ENCODE peak calls at places on chromosomes 11 and 22, in ten cellular contexts. T is K562; E is iPS-NIHi11; G is left kidney; A is suprapubic skin; I is GM04504; J is activated CD4-positive, alpha-beta memory T cell treated with anti-CD3 and anti-CD28 coated beads, Interleukin-2, amount 10 ng/mL, durations not matched to agents 7 days and 5 days; P is T-helper 9 cell; H is mucosa of gallbladder; N is HCT116. O is an unnamed sample.

GRCh38 chr11:1219836-1220810 is 2.7 kb upstream of the MUC5B start:
- DNase-seq in E (peak; percentile 31), G (no peak), P (no peak), I (no peak), T (no peak), A (peak; percentile 80), H (peak; percentile 91), N (no peak), J (no peak), O (no peak)

GRCh38 chr11:15216678-15217077 is 102.0 kb downstream of the INSC start:
- DNase-seq in E (peak; percentile 60), P (no peak), A (no peak), N (peak; percentile 7), G (no peak), I (no peak), H (no peak), J (no peak), T (peak; percentile 6), O (no peak)

GRCh38 chr22:48084041-48084748 is 1321.7 kb downstream of the TBC1D22A start:
- DNase-seq in E (no peak), I (no peak), P (no peak), T (no peak), A (no peak), N (no peak), J (peak; percentile 25), H (no peak), G (no peak), O (no peak)

GRCh38 chr11:77090373-77091111 is 12.1 kb upstream of the OMP start:
- DNase-seq in I (no peak), N (no peak), G (no peak), A (no peak), J (no peak), E (no peak), T (no peak), H (no peak), P (no peak), O (no peak)

GRCh38 chr11:111336582-111337256 is 38.4 kb downstream of the POU2AF3 start:
- DNase-seq in J (no peak), P (no peak), E (no peak), I (peak; percentile 56), G (no peak), H (no peak), T (no peak), N (no peak), A (no peak), O (no peak)

GRCh38 chr22:23752090-23752691 is 1.3 kb upstream of the ZNF70 start:
- DNase-seq in G (no peak), J (no peak), P (no peak), A (no peak), H (no peak), E (no peak), I (no peak), T (no peak), N (no peak), O (no peak)

GRCh38 chr11:125257185-125257584 is 92.6 kb downstream of the PKNOX2 start:
- DNase-seq in N (no peak), J (no peak), H (no peak), T (peak; percentile 31), A (no peak), E (peak; percentile 49), I (no peak), P (no peak), G (peak; percentile 52), O (no peak)

GRCh38 chr11:43944761-43945311 is 2.4 kb downstream of the C11orf96 start:
- DNase-seq in E (peak; percentile 82), J (peak; percentile 73), A (no peak), G (no peak), N (no peak), T (peak; percentile 81), I (no peak), H (peak; percentile 79), P (peak; percentile 61), O (peak; percentile 49)

GRCh38 chr11:30254307-30255298 is 23.8 kb downstream of the FSHB start:
- DNase-seq in P (no peak), I (no peak), E (no peak), G (peak; percentile 19), T (no peak), A (no peak), N (no peak), H (no peak), J (no peak), O (no peak)

GRCh38 chr11:20599424-20600346 is at the start of gene SLC6A5:
- DNase-seq in A (no peak), N (no peak), H (peak; percentile 38), J (peak; percentile 44), T (peak; percentile 73), P (no peak), G (peak; percentile 96), I (peak; percentile 4), E (peak; percentile 86), O (no peak)

GRCh38 chr11:73453562-73453961 is 77.4 kb downstream of the RELT start:
- DNase-seq in N (no peak), G (no peak), I (no peak), H (no peak), E (no peak), P (no peak), J (no peak), T (no peak), A (no peak), O (no peak)

GRCh38 chr11:110022548-110022947 is 70.6 kb upstream of the ZC3H12C start:
- DNase-seq in E (no peak), N (no peak), A (no peak), I (no peak), G (no peak), P (no peak), H (no peak), T (no peak), J (no peak), O (no peak)

O was measured in effector CD4-positive, alpha-beta T cell.